ENCODE peak calls at places on chromosomes 16 and 17, in seven cellular contexts. Y, D, W, T, B, F and G are unnamed samples.

GRCh38 chr17:63066158-63066808 is 100.2 kb downstream of the TANC2 start:
- DNase-seq in F (no peak), Y (no peak), W (no peak), D (no peak), B (no peak), T (no peak), G (no peak)

GRCh38 chr16:13767215-13767614 is 152.7 kb upstream of the ERCC4 start:
- DNase-seq in T (no peak), W (no peak), B (no peak), F (no peak), Y (no peak), D (no peak), G (no peak)

GRCh38 chr16:57713596-57713995 is 19.0 kb downstream of the DRC7 start:
- DNase-seq in D (no peak), F (no peak), T (no peak), Y (peak), B (no peak), W (peak), G (no peak)

GRCh38 chr17:72661093-72661944 is 431.2 kb downstream of the SLC39A11 start:
- DNase-seq in Y (no peak), T (no peak), F (no peak), D (no peak), W (no peak), B (peak), G (no peak)

GRCh38 chr17:17790673-17791464 is 45.9 kb downstream of the SREBF1 start:
- DNase-seq in W (no peak), F (no peak), B (no peak), Y (no peak), T (no peak), D (no peak), G (no peak)

GRCh38 chr17:2214047-2214717 is 89.4 kb downstream of the SMG6 start:
- DNase-seq in T (no peak), D (peak), Y (no peak), W (peak), F (no peak), B (no peak), G (peak)

GRCh38 chr17:83002118-83002805 is 77.1 kb upstream of the METRNL start:
- DNase-seq in Y (no peak), B (no peak), T (no peak), F (no peak), D (no peak), W (no peak), G (no peak)

GRCh38 chr17:63675231-63675606 is 24.7 kb downstream of the LIMD2 start:
- DNase-seq in Y (no peak), F (no peak), B (no peak), T (no peak), W (no peak), D (no peak), G (no peak)

GRCh38 chr16:81558444-81559175 is 114.0 kb downstream of the CMIP start:
- DNase-seq in F (peak), Y (no peak), T (no peak), B (peak), D (no peak), W (no peak), G (no peak)

GRCh38 chr17:38724337-38724988 is 5.7 kb upstream of the CISD3 start:
- DNase-seq in T (no peak), B (peak), Y (peak), D (peak), F (no peak), W (no peak), G (no peak)

GRCh38 chr17:65662166-65662565 is 100.7 kb upstream of the AXIN2 start:
- DNase-seq in B (no peak), F (no peak), D (no peak), W (no peak), Y (no peak), T (no peak), G (no peak)

GRCh38 chr16:83356266-83356665 is 451.5 kb upstream of the HSBP1 start:
- DNase-seq in Y (no peak), F (no peak), D (no peak), W (no peak), B (peak), T (no peak), G (peak)

GRCh38 chr17:76382305-76382802 is 2.1 kb upstream of the SPHK1 start:
- DNase-seq in Y (peak), B (peak), D (no peak), T (no peak), F (no peak), W (no peak), G (no peak)

GRCh38 chr17:64591944-64592343 is 70.2 kb downstream of the SMURF2 start:
- DNase-seq in Y (no peak), D (no peak), T (no peak), W (no peak), F (no peak), B (no peak), G (no peak)

GRCh38 chr17:48429638-48430586 is at the start of gene SKAP1:
- DNase-seq in Y (peak), D (no peak), T (no peak), W (no peak), B (peak), F (peak), G (no peak)

GRCh38 chr17:15262291-15263205 is 2.6 kb downstream of the PMP22 start:
- DNase-seq in W (peak), F (peak), T (peak), Y (peak), D (peak), B (peak), G (peak)

GRCh38 chr17:57477483-57478357 is 221.4 kb downstream of the MSI2 start:
- DNase-seq in D (no peak), F (no peak), B (no peak), T (no peak), Y (no peak), W (no peak), G (no peak)

GRCh38 chr17:44086364-44087311 is 16.1 kb downstream of the G6PC3 start:
- DNase-seq in D (peak), F (no peak), W (no peak), Y (no peak), T (no peak), B (no peak), G (peak)

GRCh38 chr16:651844-652243 is 2.7 kb downstream of the WDR90 start:
- DNase-seq in F (no peak), T (no peak), W (no peak), Y (no peak), D (peak), B (no peak), G (no peak)

GRCh38 chr17:77465358-77466041 is 324.7 kb downstream of the SEC14L1 start:
- DNase-seq in B (no peak), F (no peak), Y (peak), T (no peak), D (peak), W (no peak), G (no peak)

GRCh38 chr17:76264425-76264754 is 758 bp upstream of the UBALD2 start:
- DNase-seq in W (no peak), T (no peak), Y (no peak), F (no peak), D (no peak), B (no peak), G (no peak)

GRCh38 chr16:10037771-10038170 is 144.5 kb downstream of the GRIN2A start:
- DNase-seq in F (no peak), W (no peak), Y (no peak), B (no peak), T (no peak), D (no peak), G (no peak)

GRCh38 chr16:66927918-66928649 is 2.7 kb upstream of the RRAD start:
- DNase-seq in D (peak), F (no peak), W (no peak), T (no peak), B (no peak), Y (no peak), G (no peak)

GRCh38 chr16:85584989-85585388 is 28.1 kb upstream of the GSE1 start:
- DNase-seq in F (no peak), T (no peak), D (no peak), Y (no peak), W (no peak), B (no peak), G (no peak)

GRCh38 chr17:50722746-50723145 is 3.3 kb downstream of the LUC7L3 start:
- DNase-seq in D (no peak), Y (no peak), T (no peak), B (no peak), F (no peak), W (no peak), G (no peak)
- H3K4me3 ChIP-seq in D (no peak), Y (peak), T (no peak), B (no peak), F (no peak), W (no peak), G (no peak)

GRCh38 chr16:1777375-1778199 is 4.7 kb upstream of the MRPS34 start:
- DNase-seq in W (no peak), F (no peak), T (no peak), D (no peak), Y (no peak), B (no peak), G (no peak)
- TF ChIP-seq POLR2A in W (no peak), F (no peak), T (no peak), D (peak), Y (no peak), B (no peak), G (no peak)

GRCh38 chr17:40303009-40303657 is 5.8 kb upstream of the RARA start:
- DNase-seq in Y (no peak), B (no peak), W (peak), T (no peak), F (no peak), D (no peak), G (peak)
- TF ChIP-seq CTCF in Y (peak), B (peak), W (peak), T (peak), F (peak), D (peak), G (peak)

DNA sequence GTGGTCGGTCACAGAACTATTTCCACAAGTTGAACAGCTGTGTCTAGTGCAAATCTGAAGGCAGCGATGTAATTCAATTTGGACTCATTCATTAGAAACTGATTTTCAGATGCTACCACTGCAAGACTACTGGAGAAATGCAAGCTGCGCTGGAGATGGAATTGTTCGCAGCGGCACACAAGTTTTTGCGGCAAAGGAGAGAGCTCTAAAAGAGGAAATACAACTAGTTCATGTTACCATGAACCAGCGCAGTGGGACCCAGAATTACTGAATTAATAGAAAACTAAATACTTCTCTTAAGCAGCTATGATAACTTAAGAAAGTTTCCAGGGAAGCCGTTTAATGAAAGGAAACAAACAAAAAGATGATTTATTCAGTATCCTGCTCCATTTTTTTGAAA is 1.9 kb downstream of the CREBBP start:
- DNase-seq in F (no peak), D (no peak), B (no peak), Y (no peak), W (no peak), T (no peak), G (no peak)
- H3K4me3 ChIP-seq in F (peak), D (no peak), B (no peak), Y (peak), W (no peak), T (peak), G (peak)

DNA sequence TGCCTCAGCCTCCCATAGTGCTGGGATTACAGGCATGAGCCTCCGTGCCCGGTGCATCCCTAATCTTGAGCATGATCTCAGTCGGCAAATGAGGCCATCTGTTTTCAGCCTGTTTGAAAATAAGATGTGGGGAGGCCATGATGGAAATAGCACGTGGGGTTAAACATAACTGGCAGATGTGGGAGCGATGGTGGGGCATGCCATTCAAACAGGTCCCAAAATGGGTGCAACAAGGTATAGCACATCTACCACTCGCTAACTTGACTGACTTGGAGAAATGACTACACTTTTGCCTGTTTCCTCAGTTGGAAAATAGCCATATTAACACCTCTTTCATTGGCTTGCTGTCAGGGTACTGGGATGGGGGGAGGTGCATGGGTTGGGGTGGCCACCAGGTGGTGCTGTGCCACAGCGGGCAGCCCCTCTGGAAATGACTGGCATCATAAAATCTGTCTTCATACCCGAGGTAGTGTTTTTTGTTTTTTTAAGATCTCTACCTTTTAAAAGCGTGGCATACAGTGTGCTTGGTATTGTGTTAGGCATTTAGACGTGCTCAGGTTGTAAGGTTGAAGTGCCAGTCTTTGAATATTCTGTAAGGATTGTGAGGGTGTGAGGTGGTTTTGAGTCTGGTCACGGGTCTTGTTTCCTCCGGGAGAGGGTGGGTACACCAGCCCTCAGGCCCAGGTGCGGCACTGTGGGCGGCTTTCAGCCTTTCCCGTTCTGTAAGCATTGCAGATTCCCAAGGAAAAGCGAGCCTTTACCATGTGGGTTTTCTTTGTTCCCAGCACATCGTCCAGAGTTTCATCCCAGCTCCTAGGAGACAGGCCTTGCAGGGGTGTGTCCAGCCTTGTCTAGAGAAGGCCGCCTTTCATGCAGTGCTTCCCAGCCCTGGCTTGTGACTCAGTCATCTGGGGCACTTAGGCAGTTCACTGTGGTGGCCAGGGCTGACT is 2.9 kb upstream of the TTYH2 start:
- DNase-seq in F (peak), D (peak), B (peak), W (no peak), T (no peak), Y (peak), G (peak)
- TF ChIP-seq POLR2A in F (no peak), D (no peak), B (peak), W (no peak), T (no peak), Y (no peak), G (no peak)